ENCODE peak calls at places on chromosomes 7 and 10, in nine cellular contexts. X is CD4-positive, CD25-positive, alpha-beta regulatory T cell; T is brain microvascular endothelial cell; I is WERI-Rb-1; E is NCI-H2107; O is nephron progenitor cell; H is amniotic epithelial cell; K is Calu3; L is mucosa of gallbladder. F is an unnamed sample.

GRCh38 chr10:17617031-17617911 is at the start of gene HACD1:
- DNase-seq in X (peak; percentile 69), H (peak; percentile 67), O (peak; percentile 87), K (peak; percentile 66), T (peak; percentile 39), I (peak; percentile 74), E (peak; percentile 0), L (peak; percentile 55), F (peak; percentile 89)

GRCh38 chr7:50336909-50337703 is 32.6 kb downstream of the IKZF1 start:
- DNase-seq in E (no peak), I (no peak), H (no peak), L (no peak), X (no peak), K (no peak), T (no peak), O (no peak), F (no peak)

GRCh38 chr10:102452672-102453340 is 1.5 kb upstream of the C10orf95 start:
- DNase-seq in K (no peak), E (no peak), I (peak; percentile 34), H (peak; percentile 46), T (peak; percentile 71), O (no peak), L (no peak), X (peak; percentile 58), F (peak; percentile 78)

GRCh38 chr7:130894146-130895005 is 160.4 kb upstream of the KLF14 start:
- DNase-seq in K (peak; percentile 88), L (no peak), E (peak; percentile 44), H (peak; percentile 73), T (no peak), O (no peak), X (no peak), I (peak; percentile 76), F (no peak)

GRCh38 chr7:141674201-141674671 is 27.7 kb downstream of the DENND11 start:
- DNase-seq in L (no peak), K (no peak), I (no peak), O (no peak), T (peak; percentile 48), H (no peak), X (no peak), E (no peak), F (no peak)

GRCh38 chr7:22786290-22786932 is 36.2 kb downstream of the TOMM7 start:
- DNase-seq in O (no peak), K (peak; percentile 30), E (no peak), X (no peak), L (no peak), H (no peak), I (peak; percentile 19), T (no peak), F (no peak)

GRCh38 chr7:44338600-44338999 is 13.2 kb upstream of the CAMK2B start:
- DNase-seq in T (no peak), I (no peak), E (no peak), H (no peak), X (no peak), O (no peak), K (no peak), L (no peak), F (no peak)

GRCh38 chr7:142443614-142444013 is 185.8 kb upstream of the PRSS58 start:
- DNase-seq in L (no peak), O (no peak), T (no peak), I (no peak), E (no peak), K (no peak), X (no peak), H (peak; percentile 60), F (no peak)

GRCh38 chr10:95835911-95836310 is 71.9 kb upstream of the CC2D2B start:
- DNase-seq in K (no peak), H (no peak), O (no peak), I (no peak), E (no peak), X (no peak), T (no peak), L (no peak), F (no peak)

GRCh38 chr10:44154956-44155355 is 229.9 kb downstream of the CXCL12 start:
- DNase-seq in I (no peak), X (no peak), E (no peak), K (no peak), L (no peak), H (no peak), O (no peak), T (no peak), F (no peak)

GRCh38 chr10:14820010-14820774 is 17.6 kb downstream of the CDNF start:
- DNase-seq in L (no peak), T (peak; percentile 89), I (no peak), H (peak; percentile 94), K (peak; percentile 15), X (no peak), O (no peak), E (no peak), F (peak; percentile 85)

GRCh38 chr10:86288695-86289576 is 77.7 kb downstream of the GRID1 start:
- DNase-seq in K (no peak), L (no peak), T (no peak), X (no peak), I (no peak), O (no peak), H (no peak), E (no peak), F (no peak)

GRCh38 chr7:20744913-20745587 is 41.6 kb downstream of the SP8 start:
- DNase-seq in X (no peak), I (no peak), T (no peak), O (no peak), L (no peak), E (peak; percentile 24), K (peak; percentile 14), H (no peak), F (no peak)

GRCh38 chr7:9958461-9958860 is 1015.2 kb upstream of the PHF14 start:
- DNase-seq in X (no peak), H (no peak), O (no peak), K (no peak), L (no peak), E (no peak), I (no peak), T (no peak), F (no peak)

GRCh38 chr10:43942096-43942885 is 293.6 kb upstream of the ZNF32 start:
- DNase-seq in I (no peak), E (no peak), O (no peak), K (no peak), H (no peak), L (peak; percentile 7), X (no peak), T (no peak), F (no peak)

GRCh38 chr7:115851291-115851690 is 179.3 kb downstream of the TFEC start:
- DNase-seq in K (peak; percentile 6), H (peak; percentile 67), I (peak; percentile 13), L (no peak), E (peak; percentile 4), T (peak; percentile 28), O (no peak), X (peak; percentile 44), F (peak; percentile 10)

GRCh38 chr10:60513281-60513680 is 123.6 kb upstream of the ANK3 start:
- DNase-seq in L (no peak), K (no peak), O (no peak), I (no peak), T (no peak), E (no peak), X (no peak), H (no peak), F (no peak)

GRCh38 chr10:96691761-96692160 is 28.6 kb downstream of the PIK3AP1 start:
- DNase-seq in K (no peak), E (no peak), T (no peak), L (no peak), H (peak; percentile 2), I (no peak), O (no peak), X (no peak), F (no peak)

GRCh38 chr7:50674299-50674698 is 108.4 kb downstream of the GRB10 start:
- DNase-seq in I (no peak), X (no peak), L (no peak), E (no peak), T (no peak), H (no peak), O (no peak), K (no peak), F (no peak)

GRCh38 chr7:68063171-68063570 is 1066.5 kb downstream of the TYW1 start:
- DNase-seq in I (peak; percentile 21), L (no peak), H (no peak), X (no peak), O (peak; percentile 19), K (no peak), T (no peak), E (no peak), F (no peak)

GRCh38 chr10:14873090-14873760 is 5.4 kb upstream of the SUV39H2 start:
- DNase-seq in E (no peak), I (no peak), X (peak; percentile 33), O (no peak), H (peak; percentile 67), T (peak; percentile 48), K (no peak), L (no peak), F (peak; percentile 21)

F was measured in AG08396.